ENCODE peak calls at places on chromosome X, in five cellular contexts. V, C, U, H and T are unnamed samples.

GRCh38 chrX:10164879-10165278 is 8.1 kb downstream of the CLCN4 start:
- DNase-seq in V (no peak), C (no peak), U (no peak), H (no peak), T (no peak)

GRCh38 chrX:15946783-15947550 is 92.4 kb upstream of the AP1S2 start:
- DNase-seq in V (peak), C (no peak), U (no peak), H (no peak), T (no peak)

GRCh38 chrX:103783971-103784370 is 7.3 kb downstream of the PLP1 start:
- DNase-seq in V (no peak), C (no peak), U (no peak), H (no peak), T (no peak)

GRCh38 chrX:119736206-119736764 is 22.1 kb upstream of the SOWAHD start:
- DNase-seq in V (no peak), C (no peak), U (no peak), H (no peak), T (no peak)

GRCh38 chrX:136954930-136955329 is 74.4 kb upstream of the RBMX start:
- DNase-seq in V (peak), C (peak), U (no peak), H (no peak), T (no peak)

GRCh38 chrX:150364347-150365050 is 1.4 kb downstream of the MAMLD1 start:
- DNase-seq in V (no peak), C (no peak), U (peak), H (no peak), T (peak)

GRCh38 chrX:129600981-129601424 is 53.8 kb downstream of the APLN start:
- DNase-seq in V (no peak), C (peak), U (peak), H (peak), T (no peak)

GRCh38 chrX:96693407-96693806 is 8.8 kb downstream of the DIAPH2 start:
- DNase-seq in V (no peak), C (no peak), U (no peak), H (no peak), T (no peak)

GRCh38 chrX:147900349-147900748 is 11.4 kb upstream of the FMR1 start:
- DNase-seq in V (no peak), C (no peak), U (no peak), H (no peak), T (no peak)

GRCh38 chrX:55908685-55909212 is 191.2 kb downstream of the RRAGB start:
- DNase-seq in V (no peak), C (peak), U (peak), H (peak), T (peak)

GRCh38 chrX:114905251-114905650 is 112.2 kb downstream of the IL13RA2 start:
- DNase-seq in V (no peak), C (peak), U (no peak), H (no peak), T (no peak)

GRCh38 chrX:154294791-154295580 is at the start of gene TEX28:
- DNase-seq in V (no peak), C (no peak), U (no peak), H (no peak), T (no peak)

GRCh38 chrX:106932492-106932923 is 12.3 kb downstream of the CLDN2 start:
- DNase-seq in V (peak), C (no peak), U (no peak), H (no peak), T (no peak)

DNA sequence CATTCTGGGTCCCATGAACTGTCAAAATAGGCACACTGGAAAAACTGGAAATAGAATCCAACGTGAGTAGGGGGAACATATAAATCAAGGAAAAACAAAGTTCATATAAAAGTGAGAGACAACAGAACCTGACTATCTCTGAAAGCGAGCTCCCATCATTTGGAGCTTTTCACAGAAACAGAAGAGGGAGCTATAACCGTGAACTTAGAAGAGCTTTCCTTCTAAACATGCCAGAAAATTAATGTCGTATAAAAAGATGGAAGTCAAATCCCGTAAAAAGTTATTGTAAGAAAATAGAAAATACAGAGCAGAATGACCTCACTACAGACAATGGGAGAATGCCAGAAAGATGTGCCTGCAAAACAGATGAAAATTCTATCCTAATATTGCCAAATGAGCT is 23.9 kb upstream of the HSD17B10 start:
- DNase-seq in V (peak), C (no peak), U (no peak), H (no peak), T (no peak)
- TF ChIP-seq CTCF in V (peak), C (no peak), U (no peak), H (no peak), T (no peak)

GRCh38 chrX:18898091-18898490 is 85.8 kb downstream of the PHKA2 start:
- DNase-seq in V (no peak), C (no peak), U (no peak), H (no peak), T (no peak)

GRCh38 chrX:18898517-18898916 is 85.4 kb downstream of the PHKA2 start:
- DNase-seq in V (no peak), C (no peak), U (no peak), H (no peak), T (no peak)

GRCh38 chrX:18900401-18900976 is 83.4 kb downstream of the PHKA2 start:
- DNase-seq in V (no peak), C (no peak), U (no peak), H (no peak), T (no peak)

GRCh38 chrX:18897611-18898010 is 86.3 kb downstream of the PHKA2 start:
- DNase-seq in V (no peak), C (no peak), U (no peak), H (no peak), T (no peak)

GRCh38 chrX:18899796-18900380 is 84.0 kb downstream of the PHKA2 start:
- DNase-seq in V (no peak), C (no peak), U (peak), H (peak), T (peak)
- TF ChIP-seq CTCF in V (peak), C (no peak), U (no peak), H (peak), T (no peak)

GRCh38 chrX:74784629-74785028 is 140.6 kb downstream of the NEXMIF start:
- DNase-seq in V (no peak), C (no peak), U (no peak), H (no peak), T (no peak)

GRCh38 chrX:74788545-74789086 is 136.6 kb downstream of the NEXMIF start:
- DNase-seq in V (no peak), C (no peak), U (no peak), H (no peak), T (no peak)
- TF ChIP-seq CTCF in V (peak), C (no peak), U (no peak), H (no peak), T (no peak)

GRCh38 chrX:27622883-27623282 is 32.7 kb downstream of the DCAF8L2 start:
- DNase-seq in V (no peak), C (no peak), U (no peak), H (no peak), T (no peak)

GRCh38 chrX:27619459-27619858 is 29.3 kb downstream of the DCAF8L2 start:
- DNase-seq in V (no peak), C (no peak), U (no peak), H (no peak), T (no peak)

DNA sequence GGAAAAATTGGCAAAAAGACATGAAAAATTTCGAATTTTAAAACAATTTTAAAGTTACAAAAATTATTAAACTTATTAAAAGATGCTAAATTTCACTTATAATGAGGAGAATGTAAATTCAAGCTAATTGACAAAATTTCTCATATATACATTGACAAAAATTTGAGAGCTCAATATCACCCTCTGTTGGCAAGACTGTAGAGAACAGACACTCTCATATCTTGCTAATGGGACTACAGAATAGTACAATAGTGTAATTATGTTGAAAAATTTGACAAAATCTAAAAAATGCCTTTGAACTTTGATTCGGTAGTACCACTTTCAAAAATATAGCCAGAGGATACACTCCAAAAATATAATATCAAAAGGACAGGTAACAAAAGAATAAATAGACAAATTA is 29.8 kb downstream of the DCAF8L2 start:
- DNase-seq in V (no peak), C (peak), U (no peak), H (peak), T (no peak)
- TF ChIP-seq CTCF in V (peak), C (peak), U (no peak), H (peak), T (peak)

GRCh38 chrX:66728818-66729271 is 90.0 kb upstream of the EDA2R start:
- DNase-seq in V (peak), C (peak), U (peak), H (peak), T (peak)

DNA sequence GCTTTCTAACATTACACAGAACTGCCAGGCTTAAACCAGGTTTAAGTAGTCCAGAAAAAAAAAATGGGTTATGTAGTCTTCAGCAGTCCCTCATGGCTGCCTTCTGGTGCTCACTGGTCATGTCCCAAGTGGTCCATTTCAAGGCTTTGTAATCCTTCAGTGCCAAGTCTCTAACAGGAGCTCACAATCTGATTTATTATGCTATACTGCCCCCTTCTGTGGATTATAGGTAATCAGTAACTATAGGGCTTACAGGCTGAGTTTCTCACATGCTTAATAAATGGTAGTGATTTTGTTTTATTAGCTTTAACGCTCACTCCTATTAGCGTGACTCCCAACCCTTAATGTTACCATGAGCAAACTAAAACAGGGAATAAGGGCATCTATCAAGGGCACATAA is 92.5 kb upstream of the EDA2R start:
- DNase-seq in V (peak), C (peak), U (peak), H (peak), T (no peak)
- TF ChIP-seq CTCF in V (peak), C (peak), U (no peak), H (peak), T (peak)

GRCh38 chrX:13401724-13402123 is 81.9 kb upstream of the ATXN3L start:
- DNase-seq in V (no peak), C (no peak), U (no peak), H (no peak), T (no peak)

GRCh38 chrX:13398839-13399238 is 79.0 kb upstream of the ATXN3L start:
- DNase-seq in V (no peak), C (no peak), U (no peak), H (no peak), T (no peak)

GRCh38 chrX:13398073-13398823 is 78.4 kb upstream of the ATXN3L start:
- DNase-seq in V (peak), C (no peak), U (no peak), H (no peak), T (no peak)

GRCh38 chrX:13396887-13397286 is 77.0 kb upstream of the ATXN3L start:
- DNase-seq in V (peak), C (no peak), U (no peak), H (no peak), T (no peak)
- TF ChIP-seq CTCF in V (no peak), C (no peak), U (no peak), H (no peak), T (no peak)

GRCh38 chrX:54042609-54043010 is 1.7 kb downstream of the PHF8 start:
- DNase-seq in V (peak), C (peak), U (peak), H (peak), T (peak)
- TF ChIP-seq CTCF in V (peak), C (peak), U (no peak), H (peak), T (no peak)

DNA sequence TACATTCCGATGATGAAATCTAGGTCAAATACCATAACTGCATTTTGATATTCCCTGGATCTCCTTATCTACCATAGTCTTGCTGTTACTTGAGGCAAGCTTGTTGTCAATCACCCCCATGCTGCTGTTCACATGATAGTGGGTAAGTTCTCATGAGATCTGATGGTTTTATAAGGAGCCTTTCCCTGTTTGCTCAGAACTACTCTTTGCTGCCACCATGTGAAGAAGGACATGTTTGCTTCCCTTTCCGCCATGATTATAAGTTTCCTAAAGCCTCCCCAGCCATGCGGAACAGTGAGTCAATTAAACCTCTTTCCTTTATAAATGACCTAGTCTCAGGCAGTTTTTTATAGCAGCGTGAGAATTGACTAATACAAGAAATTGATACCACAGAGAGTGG is 432.0 kb downstream of the GLUD2 start:
- DNase-seq in V (no peak), C (no peak), U (no peak), H (no peak), T (no peak)
- TF ChIP-seq CTCF in V (no peak), C (no peak), U (no peak), H (no peak), T (no peak)